ENCODE peak calls at places on chromosomes 2 and 18, in four cellular contexts. K is tibial artery, G is body of pancreas, R is dorsolateral prefrontal cortex. F is an unnamed sample.

GRCh38 chr2:203019142-203019541 is 4.5 kb downstream of the NBEAL1 start:
- DNase-seq in R (no peak), K (no peak), G (no peak), F (no peak)

GRCh38 chr18:51448949-51449348 is 251.5 kb upstream of the MEX3C start:
- DNase-seq in R (no peak), G (no peak), K (no peak), F (no peak)

GRCh38 chr2:240795916-240796510 is 24.0 kb downstream of the KIF1A start:
- DNase-seq in G (no peak), K (no peak), R (peak; percentile 39), F (no peak)

GRCh38 chr18:21241224-21242131 is 554 bp upstream of the GREB1L start:
- DNase-seq in G (no peak), R (no peak), K (no peak), F (peak; percentile 31)

GRCh38 chr2:181456660-181457120 is 496 bp upstream of the ITGA4 start:
- DNase-seq in K (peak; percentile 30), G (peak; percentile 61), R (no peak), F (peak; percentile 67)

GRCh38 chr2:147057931-147058491 is 786.8 kb upstream of the ACVR2A start:
- DNase-seq in G (no peak), K (no peak), R (no peak), F (no peak)

GRCh38 chr2:118094503-118094902 is 6.2 kb downstream of the INSIG2 start:
- DNase-seq in G (no peak), R (no peak), K (no peak), F (no peak)

GRCh38 chr2:62410015-62410453 is 96.0 kb downstream of the TMEM17 start:
- DNase-seq in G (no peak), K (no peak), R (no peak), F (no peak)

GRCh38 chr2:163753721-163754120 is 17.9 kb upstream of the FIGN start:
- DNase-seq in K (no peak), G (no peak), R (no peak), F (no peak)

GRCh38 chr2:226187126-226187525 is 612.5 kb downstream of the IRS1 start:
- DNase-seq in R (no peak), G (no peak), K (no peak), F (no peak)

GRCh38 chr18:57223160-57223870 is 76.4 kb downstream of the BOD1L2 start:
- DNase-seq in G (no peak), K (no peak), R (no peak), F (no peak)

GRCh38 chr2:2083113-2083757 is 247.8 kb downstream of the MYT1L start:
- DNase-seq in G (peak; percentile 54), K (no peak), R (no peak), F (no peak)

GRCh38 chr2:55421326-55421725 is 1.7 kb upstream of the CCDC88A start:
- DNase-seq in K (no peak), R (no peak), G (no peak), F (no peak)

GRCh38 chr2:69027060-69027459 is 14.1 kb downstream of the ANTXR1 start:
- DNase-seq in G (no peak), K (no peak), R (no peak), F (no peak)

GRCh38 chr2:212064318-212064717 is 474.3 kb downstream of the ERBB4 start:
- DNase-seq in G (no peak), K (no peak), R (no peak), F (no peak)

GRCh38 chr2:133130548-133131246 is 437.6 kb downstream of the NCKAP5 start:
- DNase-seq in R (no peak), G (no peak), K (no peak), F (no peak)

GRCh38 chr2:233244818-233245217 is 6.7 kb upstream of the ATG16L1 start:
- DNase-seq in K (no peak), R (no peak), G (no peak), F (no peak)

GRCh38 chr2:177900091-177900490 is 172.5 kb downstream of the PDE11A start:
- DNase-seq in G (no peak), K (no peak), R (no peak), F (no peak)

GRCh38 chr2:23703037-23703582 is 223.8 kb downstream of the ATAD2B start:
- DNase-seq in G (no peak), R (no peak), K (peak; percentile 13), F (no peak)

GRCh38 chr18:46831434-46831833 is 74.6 kb upstream of the ST8SIA5 start:
- DNase-seq in K (no peak), G (no peak), R (no peak), F (no peak)

GRCh38 chr2:144959416-144959815 is 439.5 kb upstream of the ZEB2 start:
- DNase-seq in R (no peak), K (no peak), G (no peak), F (no peak)

GRCh38 chr2:58866946-58867345 is 625.8 kb upstream of the FANCL start:
- DNase-seq in R (no peak), G (no peak), K (no peak), F (no peak)

GRCh38 chr2:58866527-58866926 is 625.4 kb upstream of the FANCL start:
- DNase-seq in G (no peak), R (no peak), K (no peak), F (no peak)

GRCh38 chr2:58875462-58875861 is 634.3 kb upstream of the FANCL start:
- DNase-seq in R (peak; percentile 44), G (no peak), K (no peak), F (no peak)

GRCh38 chr2:58870704-58871103 is 629.6 kb upstream of the FANCL start:
- DNase-seq in R (no peak), G (no peak), K (no peak), F (peak; percentile 6)

DNA sequence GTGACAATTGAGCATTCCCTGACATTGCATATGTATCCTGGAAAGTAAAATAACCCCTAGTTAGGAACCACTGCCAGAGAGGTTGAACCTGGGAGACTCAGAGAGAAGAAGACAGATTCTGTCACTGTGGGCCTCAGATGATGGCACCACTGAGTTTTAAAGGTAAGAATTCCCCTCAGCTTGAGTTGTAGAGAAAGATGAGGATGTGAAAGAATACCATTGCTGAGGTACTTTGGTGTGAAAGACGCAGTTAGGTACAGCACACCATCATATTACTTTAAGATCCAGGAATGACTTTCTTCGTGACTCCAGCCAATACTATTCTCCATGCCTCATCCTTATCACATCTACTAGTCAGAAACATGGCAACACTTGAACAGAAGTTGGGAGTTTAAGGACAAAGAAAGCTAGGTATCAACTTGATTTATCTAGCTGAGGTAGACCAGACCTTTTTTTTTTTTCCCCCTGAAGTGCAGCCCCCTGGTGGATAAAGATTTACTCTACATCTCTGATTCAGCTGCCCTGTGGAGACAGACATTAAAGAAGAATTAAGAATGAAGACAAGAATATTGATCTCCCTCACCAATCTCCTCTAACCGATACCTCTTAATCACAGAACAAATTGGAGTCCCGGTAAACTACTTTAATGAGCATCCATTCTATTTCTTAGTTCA is 630.5 kb upstream of the FANCL start:
- DNase-seq in R (no peak), K (no peak), G (no peak), F (no peak)
- TF ChIP-seq CTCF in R (no peak), K (no peak), G (no peak), F (no peak)

GRCh38 chr2:78992807-78993517 is 32.5 kb upstream of the REG3G start:
- DNase-seq in R (no peak), G (peak; percentile 74), K (no peak), F (no peak)

GRCh38 chr2:78999410-78999809 is 26.1 kb upstream of the REG3G start:
- DNase-seq in K (no peak), R (no peak), G (no peak), F (no peak)

GRCh38 chr2:78992451-78992806 is 33.1 kb upstream of the REG3G start:
- DNase-seq in K (no peak), G (peak; percentile 58), R (peak; percentile 51), F (no peak)

GRCh38 chr2:78994789-78995188 is 30.7 kb upstream of the REG3G start:
- DNase-seq in K (no peak), R (no peak), G (peak; percentile 19), F (no peak)

GRCh38 chr2:78993518-78994148 is 31.9 kb upstream of the REG3G start:
- DNase-seq in K (no peak), R (no peak), G (no peak), F (no peak)
- TF ChIP-seq CTCF in K (no peak), R (no peak), G (no peak), F (no peak)

DNA sequence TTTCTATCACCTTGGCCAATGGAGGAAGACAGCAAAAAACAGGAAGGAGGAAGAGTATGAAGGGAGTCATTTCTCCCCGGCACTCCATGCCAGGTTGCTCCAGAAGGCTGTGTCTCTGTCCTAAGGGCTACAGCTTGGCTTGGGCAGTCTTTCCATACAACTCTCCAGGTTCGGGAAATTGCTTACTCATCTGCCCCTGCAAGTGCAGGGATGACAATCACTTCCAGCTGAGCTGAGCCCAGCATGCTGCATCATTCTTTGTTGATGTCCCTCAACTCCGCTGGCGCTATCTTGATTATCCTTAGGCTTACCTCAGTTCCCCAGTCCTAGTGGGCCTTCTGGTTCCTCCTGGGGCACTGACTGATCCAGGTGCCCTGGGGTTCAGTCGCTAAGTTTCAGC is 86.9 kb upstream of the COPS8 start:
- DNase-seq in K (no peak), G (peak; percentile 34), R (no peak), F (no peak)
- TF ChIP-seq CTCF in K (no peak), G (no peak), R (no peak), F (no peak)

GRCh38 chr2:230322561-230323384 is 4.2 kb upstream of the SP140L start:
- DNase-seq in R (no peak), K (no peak), G (no peak), F (no peak)
- TF ChIP-seq CTCF in R (no peak), K (no peak), G (no peak), F (no peak)

GRCh38 chr2:134714228-134714627 is 4.6 kb downstream of the TMEM163 start:
- DNase-seq in K (no peak), R (no peak), G (no peak), F (no peak)
- TF ChIP-seq CTCF in K (no peak), R (no peak), G (no peak), F (no peak)

DNA sequence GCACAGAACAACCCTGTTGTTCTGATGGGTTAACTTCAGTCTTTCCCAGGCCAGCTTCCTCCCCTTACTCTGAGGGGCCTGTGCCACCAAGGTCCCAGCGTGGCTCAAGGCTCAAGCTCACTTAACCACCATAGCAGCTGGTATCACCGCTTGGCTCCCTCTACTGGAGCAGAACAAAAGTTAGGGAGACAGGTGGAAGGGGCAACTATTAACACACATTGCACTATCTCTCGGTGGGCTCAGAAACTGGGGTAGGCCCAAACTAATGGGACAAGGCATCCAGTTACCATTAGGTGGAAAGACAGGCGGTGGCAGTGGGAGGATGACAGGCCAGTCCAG is 88.7 kb upstream of the ATL2 start:
- DNase-seq in R (no peak), G (peak; percentile 13), K (no peak), F (peak; percentile 56)
- TF ChIP-seq CTCF in R (no peak), G (peak; percentile 24), K (no peak), F (peak; percentile 39)

DNA sequence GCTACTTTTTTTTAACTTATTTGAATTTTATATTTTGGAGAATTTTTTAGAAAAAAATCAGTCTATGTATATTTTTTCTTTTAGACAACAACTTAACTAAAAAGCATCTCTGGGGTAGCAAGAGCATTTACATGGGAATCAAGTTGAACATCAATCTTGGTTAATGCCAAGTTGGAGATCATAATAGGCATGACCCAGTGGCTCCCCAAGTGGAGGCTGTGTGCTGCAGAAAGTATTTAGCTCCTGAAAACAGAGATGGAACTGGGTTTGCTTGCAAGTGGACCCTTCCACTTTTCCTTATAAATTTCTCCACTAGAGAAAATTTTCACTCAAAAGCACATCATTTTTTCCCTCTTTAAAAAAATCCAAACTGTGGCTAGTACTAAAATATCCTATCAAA is 23.9 kb upstream of the CAVIN2 start:
- DNase-seq in K (no peak), R (no peak), G (no peak), F (no peak)
- TF ChIP-seq CTCF in K (no peak), R (peak; percentile 16), G (no peak), F (no peak)